ENCODE peak calls at places on chromosome 13, in seven cellular contexts. One of them, this sample, is unnamed.

GRCh38 chr13:44050450-44051063 is 170.9 kb downstream of the LACC1 start:
- DNase-seq in endothelial cell: no peak
- DNase-seq in activated T-cell treated with anti-CD3 and anti-CD28 coated beads for 1 hour: no peak
- DNase-seq in T-helper 1 cell: no peak
- DNase-seq in left kidney: peak
- DNase-seq in OCI-LY7: peak
- DNase-seq in NCI-H2171: no peak
- DNase-seq in this sample: no peak

GRCh38 chr13:105972306-105972721 is 563.1 kb downstream of the EFNB2 start:
- DNase-seq in T-helper 1 cell: no peak
- DNase-seq in left kidney: no peak
- DNase-seq in activated T-cell treated with anti-CD3 and anti-CD28 coated beads for 1 hour: no peak
- DNase-seq in OCI-LY7: no peak
- DNase-seq in NCI-H2171: no peak
- DNase-seq in endothelial cell: no peak
- DNase-seq in this sample: no peak

GRCh38 chr13:26257049-26257448 is 3.1 kb downstream of the CDK8 start:
- DNase-seq in endothelial cell: no peak
- DNase-seq in activated T-cell treated with anti-CD3 and anti-CD28 coated beads for 1 hour: no peak
- DNase-seq in left kidney: no peak
- DNase-seq in OCI-LY7: peak
- DNase-seq in NCI-H2171: no peak
- DNase-seq in T-helper 1 cell: no peak
- DNase-seq in this sample: no peak

GRCh38 chr13:36673838-36674326 is at the start of gene SERTM1:
- DNase-seq in NCI-H2171: no peak
- DNase-seq in left kidney: peak
- DNase-seq in OCI-LY7: no peak
- DNase-seq in endothelial cell: peak
- DNase-seq in T-helper 1 cell: no peak
- DNase-seq in activated T-cell treated with anti-CD3 and anti-CD28 coated beads for 1 hour: no peak
- DNase-seq in this sample: no peak

GRCh38 chr13:32031025-32031814 is at the start of gene FRY:
- DNase-seq in T-helper 1 cell: peak
- DNase-seq in endothelial cell: peak
- DNase-seq in left kidney: peak
- DNase-seq in activated T-cell treated with anti-CD3 and anti-CD28 coated beads for 1 hour: peak
- DNase-seq in OCI-LY7: peak
- DNase-seq in NCI-H2171: no peak
- DNase-seq in this sample: peak

GRCh38 chr13:90968510-90968909 is 379.0 kb upstream of the MIR17HG start:
- DNase-seq in OCI-LY7: peak
- DNase-seq in NCI-H2171: no peak
- DNase-seq in endothelial cell: peak
- DNase-seq in T-helper 1 cell: no peak
- DNase-seq in left kidney: peak
- DNase-seq in activated T-cell treated with anti-CD3 and anti-CD28 coated beads for 1 hour: no peak
- DNase-seq in this sample: no peak

GRCh38 chr13:82661126-82661525 is 1221.1 kb downstream of the SLITRK1 start:
- DNase-seq in endothelial cell: no peak
- DNase-seq in OCI-LY7: no peak
- DNase-seq in NCI-H2171: no peak
- DNase-seq in T-helper 1 cell: no peak
- DNase-seq in activated T-cell treated with anti-CD3 and anti-CD28 coated beads for 1 hour: no peak
- DNase-seq in left kidney: no peak
- DNase-seq in this sample: no peak

GRCh38 chr13:80168089-80168850 is 172.7 kb downstream of the SPRY2 start:
- DNase-seq in OCI-LY7: no peak
- DNase-seq in T-helper 1 cell: no peak
- DNase-seq in left kidney: no peak
- DNase-seq in endothelial cell: no peak
- DNase-seq in activated T-cell treated with anti-CD3 and anti-CD28 coated beads for 1 hour: no peak
- DNase-seq in NCI-H2171: no peak
- DNase-seq in this sample: no peak

GRCh38 chr13:113168211-113168610 is 9.8 kb downstream of the PROZ start:
- DNase-seq in NCI-H2171: no peak
- DNase-seq in OCI-LY7: no peak
- DNase-seq in left kidney: no peak
- DNase-seq in endothelial cell: no peak
- DNase-seq in T-helper 1 cell: no peak
- DNase-seq in activated T-cell treated with anti-CD3 and anti-CD28 coated beads for 1 hour: no peak
- DNase-seq in this sample: no peak

GRCh38 chr13:79741006-79741405 is 260.1 kb downstream of the NDFIP2 start:
- DNase-seq in NCI-H2171: no peak
- DNase-seq in activated T-cell treated with anti-CD3 and anti-CD28 coated beads for 1 hour: no peak
- DNase-seq in OCI-LY7: no peak
- DNase-seq in left kidney: peak
- DNase-seq in T-helper 1 cell: no peak
- DNase-seq in endothelial cell: no peak
- DNase-seq in this sample: no peak

GRCh38 chr13:46795321-46795720 is 1.6 kb downstream of the ESD start:
- DNase-seq in left kidney: no peak
- DNase-seq in activated T-cell treated with anti-CD3 and anti-CD28 coated beads for 1 hour: no peak
- DNase-seq in endothelial cell: no peak
- DNase-seq in T-helper 1 cell: no peak
- DNase-seq in NCI-H2171: no peak
- DNase-seq in OCI-LY7: no peak
- DNase-seq in this sample: no peak

GRCh38 chr13:104485571-104485970 is 1419.4 kb upstream of the SLC10A2 start:
- DNase-seq in left kidney: no peak
- DNase-seq in OCI-LY7: no peak
- DNase-seq in T-helper 1 cell: no peak
- DNase-seq in activated T-cell treated with anti-CD3 and anti-CD28 coated beads for 1 hour: no peak
- DNase-seq in endothelial cell: no peak
- DNase-seq in NCI-H2171: no peak
- DNase-seq in this sample: no peak

GRCh38 chr13:44713793-44714469 is 137.8 kb upstream of the TSC22D1 start:
- DNase-seq in left kidney: no peak
- DNase-seq in OCI-LY7: no peak
- DNase-seq in endothelial cell: no peak
- DNase-seq in T-helper 1 cell: no peak
- DNase-seq in activated T-cell treated with anti-CD3 and anti-CD28 coated beads for 1 hour: no peak
- DNase-seq in NCI-H2171: no peak
- DNase-seq in this sample: no peak

This sample was measured in activated CD4-positive, alpha-beta T cell treated with anti-CD3 and anti-CD28 coated beads for 1 hour.